ENCODE peak calls at places on chromosomes 3 and 15, in ten cellular contexts. B, T, V, Q, L, Y, W, H, X and O are unnamed samples.

GRCh38 chr3:47128110-47128509 is 35.8 kb downstream of the SETD2 start:
- DNase-seq in H (no peak), T (peak; percentile 3), W (no peak), B (no peak), V (no peak), Y (no peak), Q (peak; percentile 38), X (no peak), L (no peak), O (no peak)

GRCh38 chr3:152404976-152405375 is 136.2 kb downstream of the MBNL1 start:
- DNase-seq in Q (no peak), Y (no peak), H (no peak), V (no peak), X (no peak), T (no peak), W (no peak), B (no peak), L (no peak), O (no peak)

GRCh38 chr3:72766866-72767265 is 81.4 kb downstream of the SHQ1 start:
- DNase-seq in H (no peak), T (no peak), Y (no peak), L (no peak), Q (no peak), B (no peak), X (no peak), V (no peak), W (no peak), O (no peak)

GRCh38 chr15:92521624-92522008 is 127.9 kb downstream of the ST8SIA2 start:
- DNase-seq in Q (peak; percentile 62), H (peak; percentile 69), W (peak; percentile 24), T (peak; percentile 85), L (peak; percentile 65), Y (peak; percentile 46), V (no peak), X (peak; percentile 81), B (peak; percentile 75), O (peak; percentile 85)

GRCh38 chr15:90884719-90885431 is 571 bp downstream of the FES start:
- DNase-seq in L (no peak), Y (no peak), B (no peak), T (no peak), W (no peak), H (no peak), X (no peak), V (peak; percentile 46), Q (no peak), O (no peak)

GRCh38 chr3:57068437-57069089 is 8.1 kb downstream of the SPATA12 start:
- DNase-seq in W (peak; percentile 10), T (peak; percentile 92), L (peak; percentile 27), B (peak; percentile 55), Y (peak; percentile 81), X (peak; percentile 55), V (peak; percentile 76), H (no peak), Q (peak; percentile 90), O (peak; percentile 52)

GRCh38 chr3:43046583-43046982 is 59.3 kb downstream of the POMGNT2 start:
- DNase-seq in V (no peak), B (no peak), Y (no peak), Q (no peak), T (no peak), X (no peak), L (no peak), H (no peak), W (no peak), O (peak; percentile 6)

GRCh38 chr3:102085431-102086226 is 236.3 kb downstream of the NFKBIZ start:
- DNase-seq in V (peak; percentile 13), L (no peak), T (no peak), Y (no peak), X (no peak), W (no peak), Q (no peak), B (no peak), H (no peak), O (no peak)

DNA sequence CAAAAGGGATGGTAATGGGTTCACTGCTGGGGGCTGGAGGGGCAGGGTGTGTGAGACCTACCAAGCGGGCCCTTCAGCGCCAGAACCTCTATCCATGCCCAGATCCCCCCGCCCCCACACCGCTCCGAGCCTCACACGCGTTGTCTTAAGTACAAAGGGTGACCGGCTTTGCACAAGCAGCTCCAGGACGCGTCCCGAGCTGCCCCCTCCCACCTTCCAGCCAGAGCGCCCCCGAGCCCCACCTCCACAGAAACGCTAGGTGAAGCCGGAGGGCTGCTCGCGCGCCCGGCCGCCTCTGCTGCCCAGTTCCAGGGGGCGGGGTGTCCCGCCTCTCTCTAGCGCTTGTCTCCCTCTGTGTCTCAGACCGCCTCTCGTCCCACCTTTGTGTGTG is 1.2 kb downstream of the WNT7A start:
- DNase-seq in H (no peak), L (no peak), V (no peak), Q (no peak), X (peak; percentile 32), B (no peak), T (no peak), Y (no peak), W (no peak), O (no peak)
- H3K4me3 ChIP-seq in H (peak overlapping the region; percentile 43), L (peak overlapping the region; percentile 50), V (no peak overlapping the region), Q (peak overlapping the region; percentile 69), X (peak overlapping the region; percentile 53), B (no peak overlapping the region), T (no peak overlapping the region), Y (peak overlapping the region; percentile 49), W (no peak overlapping the region), O (peak overlapping the region; percentile 21)

DNA sequence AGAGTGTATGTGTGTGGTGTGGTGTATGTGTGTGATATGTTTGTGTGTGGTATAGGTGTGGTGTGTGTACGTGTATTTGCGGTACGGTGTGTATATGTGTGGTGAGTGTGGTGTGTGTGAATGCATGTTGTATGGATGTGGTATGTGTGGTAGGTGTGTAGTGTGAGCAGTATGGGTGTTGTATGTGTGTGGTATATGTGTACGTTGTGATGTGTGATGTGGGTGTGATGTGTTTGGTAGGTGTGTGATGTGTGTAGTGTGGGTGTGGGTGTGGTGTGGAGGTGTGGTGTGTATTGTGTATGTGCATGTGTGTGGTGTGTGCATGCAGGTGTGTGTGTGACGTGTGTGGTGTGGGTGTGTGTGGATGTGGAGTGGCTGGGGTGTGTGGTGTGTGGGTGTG is 58.7 kb downstream of the EFCAB12 start:
- DNase-seq in H (no peak), V (no peak), Y (no peak), X (no peak), Q (no peak), T (no peak), W (no peak), B (no peak), L (no peak), O (no peak)
- H3K4me3 ChIP-seq in H (no peak overlapping the region), V (no peak overlapping the region), Y (no peak overlapping the region), X (no peak overlapping the region), Q (no peak overlapping the region), T (no peak overlapping the region), W (no peak overlapping the region), B (no peak overlapping the region), L (no peak overlapping the region), O (no peak overlapping the region)

DNA sequence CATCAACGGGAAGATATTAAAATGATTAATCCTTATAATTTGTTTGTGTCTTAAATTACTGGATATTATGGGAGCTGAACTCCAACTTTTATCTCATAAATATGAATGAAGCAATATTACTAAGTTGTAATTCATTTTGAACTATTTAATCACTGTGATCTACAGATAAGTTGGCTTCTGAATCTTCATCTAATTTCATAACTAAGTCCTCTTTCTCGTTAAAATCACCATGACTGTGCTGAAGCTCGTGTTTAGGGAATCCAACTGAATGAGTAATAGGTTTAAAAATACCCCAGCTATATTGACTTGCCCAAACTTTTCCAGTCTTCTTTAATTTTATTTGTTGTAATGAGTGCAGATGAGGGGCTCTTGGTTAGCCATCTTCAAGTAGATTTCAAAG is 14.1 kb downstream of the MDFIC2 start:
- DNase-seq in Q (no peak), B (no peak), W (no peak), X (no peak), Y (no peak), V (no peak), L (no peak), T (no peak), H (no peak), O (no peak)
- H3K4me3 ChIP-seq in Q (no peak overlapping the region), B (no peak overlapping the region), W (no peak overlapping the region), X (no peak overlapping the region), Y (no peak overlapping the region), V (no peak overlapping the region), L (no peak overlapping the region), T (no peak overlapping the region), H (no peak overlapping the region), O (no peak overlapping the region)

DNA sequence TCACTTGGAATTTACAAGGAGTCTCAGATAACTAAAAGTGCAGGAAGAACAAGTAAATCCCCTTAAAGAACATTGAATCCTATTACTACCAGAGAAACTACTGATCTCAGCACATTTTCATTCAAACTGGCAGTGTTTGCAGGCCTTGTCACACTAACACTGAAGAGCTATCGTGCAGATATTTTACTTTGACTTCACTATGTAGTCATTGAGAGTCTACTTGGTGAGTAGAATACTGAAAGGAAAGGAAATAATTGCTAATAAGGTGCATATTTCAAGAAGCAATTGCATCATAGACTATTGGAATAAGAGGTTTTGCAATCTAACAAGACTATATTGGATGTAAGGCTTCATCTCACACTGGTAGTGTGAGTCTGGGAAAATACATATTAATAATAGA is 721.4 kb upstream of the CBLB start:
- DNase-seq in Y (no peak), W (no peak), V (no peak), X (no peak), B (no peak), H (no peak), L (no peak), Q (no peak), T (peak; percentile 48), O (no peak)
- H3K4me3 ChIP-seq in Y (no peak overlapping the region), W (no peak overlapping the region), V (no peak overlapping the region), X (no peak overlapping the region), B (no peak overlapping the region), H (no peak overlapping the region), L (no peak overlapping the region), Q (no peak overlapping the region), T (no peak overlapping the region), O (no peak overlapping the region)

GRCh38 chr3:178072391-178072790 is 463.8 kb upstream of the KCNMB2 start:
- DNase-seq in H (no peak), X (no peak), V (no peak), W (no peak), B (no peak), Y (no peak), T (peak; percentile 52), L (no peak), Q (no peak), O (no peak)

GRCh38 chr3:178067721-178068120 is 468.5 kb upstream of the KCNMB2 start:
- DNase-seq in X (no peak), L (no peak), V (no peak), T (peak; percentile 79), Q (peak; percentile 38), B (no peak), Y (no peak), H (no peak), W (no peak), O (no peak)

GRCh38 chr3:178076718-178077117 is 459.5 kb upstream of the KCNMB2 start:
- DNase-seq in L (no peak), V (no peak), Y (no peak), X (no peak), W (no peak), H (no peak), Q (no peak), B (no peak), T (no peak), O (no peak)

DNA sequence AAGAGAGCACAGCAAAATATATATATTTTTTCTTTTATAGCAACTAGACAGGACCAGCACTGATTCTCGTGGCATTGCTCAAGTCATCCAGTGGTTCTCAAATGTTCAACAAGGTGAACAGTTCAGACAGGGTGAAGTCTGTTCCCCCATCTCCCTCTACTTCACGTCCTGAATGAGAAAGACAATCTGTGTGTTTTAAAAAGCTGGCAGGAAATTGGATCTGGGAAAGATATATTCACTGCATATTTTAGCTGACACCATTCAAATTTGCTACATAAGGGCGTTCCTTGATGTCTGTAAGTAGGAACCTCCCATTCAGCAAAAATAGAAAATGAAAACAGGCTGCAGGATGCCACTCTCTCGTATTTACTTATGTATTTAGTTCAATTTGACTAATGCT is 463.3 kb upstream of the KCNMB2 start:
- DNase-seq in T (peak; percentile 34), L (no peak), B (no peak), W (no peak), V (no peak), Y (no peak), H (no peak), Q (no peak), X (no peak), O (no peak)
- H3K4me3 ChIP-seq in T (no peak overlapping the region), L (no peak overlapping the region), B (no peak overlapping the region), W (no peak overlapping the region), V (no peak overlapping the region), Y (no peak overlapping the region), H (no peak overlapping the region), Q (no peak overlapping the region), X (no peak overlapping the region), O (no peak overlapping the region)